ENCODE peak calls at places on chromosomes 16 and 17, in ten cellular contexts. E is CD4-positive, alpha-beta memory T cell; W is right atrium auricular region; O is aorta; I is left ventricle myocardium inferior; P is heart left ventricle; R is right lobe of liver; V is HepG2; B is upper lobe of right lung; S is A549. T is an unnamed sample.

GRCh38 chr16:20415541-20415940 is 6.2 kb downstream of the ACSM5 start:
- DNase-seq in E (no peak), W (no peak), O (no peak), I (no peak), P (no peak), R (no peak), V (no peak), B (no peak), S (no peak), T (no peak)

GRCh38 chr17:31580331-31581021 is 189.0 kb downstream of the RAB11FIP4 start:
- DNase-seq in E (no peak), W (peak; percentile 75), O (peak; percentile 87), I (no peak), P (no peak), R (no peak), V (no peak), B (peak; percentile 80), S (no peak), T (no peak)

GRCh38 chr16:10428433-10429168 is 42.7 kb downstream of the ATF7IP2 start:
- DNase-seq in E (no peak), W (no peak), O (no peak), I (no peak), P (no peak), R (no peak), V (no peak), B (no peak), S (no peak), T (no peak)

GRCh38 chr16:81598083-81598482 is 153.5 kb downstream of the CMIP start:
- DNase-seq in E (no peak), W (no peak), O (no peak), I (no peak), P (no peak), R (no peak), V (no peak), B (no peak), S (no peak), T (no peak)

GRCh38 chr17:36942631-36943125 is 5.4 kb downstream of the LHX1 start:
- DNase-seq in E (no peak), W (no peak), O (no peak), I (no peak), P (no peak), R (no peak), V (no peak), B (no peak), S (no peak), T (no peak)

GRCh38 chr17:13429201-13429600 is 172.5 kb downstream of the HS3ST3A1 start:
- DNase-seq in E (no peak), W (no peak), O (no peak), I (no peak), P (no peak), R (no peak), V (no peak), B (no peak), S (no peak), T (no peak)

GRCh38 chr17:54951286-54951685 is 17.2 kb downstream of the COX11 start:
- DNase-seq in E (no peak), W (no peak), O (no peak), I (no peak), P (no peak), R (no peak), V (no peak), B (no peak), S (no peak), T (no peak)

GRCh38 chr17:31593806-31594205 is 202.3 kb downstream of the RAB11FIP4 start:
- DNase-seq in E (no peak), W (no peak), O (peak; percentile 84), I (peak; percentile 29), P (peak; percentile 56), R (no peak), V (no peak), B (no peak), S (no peak), T (no peak)

GRCh38 chr16:64416232-64417010 is 705.4 kb downstream of the CDH11 start:
- DNase-seq in E (no peak), W (no peak), O (no peak), I (no peak), P (no peak), R (no peak), V (no peak), B (no peak), S (no peak), T (no peak)

GRCh38 chr17:8649157-8650118 is 18.9 kb upstream of the MYH10 start:
- DNase-seq in E (no peak), W (peak; percentile 89), O (peak; percentile 82), I (no peak), P (no peak), R (no peak), V (no peak), B (no peak), S (no peak), T (no peak)

GRCh38 chr16:58028541-58029070 is 3.1 kb downstream of the MMP15 start:
- DNase-seq in E (no peak), W (no peak), O (no peak), I (peak; percentile 15), P (no peak), R (no peak), V (no peak), B (peak; percentile 56), S (no peak), T (no peak)

GRCh38 chr17:60354223-60354622 is 37.7 kb downstream of the USP32 start:
- DNase-seq in E (no peak), W (no peak), O (no peak), I (no peak), P (no peak), R (no peak), V (peak; percentile 38), B (no peak), S (peak; percentile 27), T (no peak)

GRCh38 chr17:42603318-42603717 is 5.9 kb downstream of the RETREG3 start:
- DNase-seq in E (no peak), W (no peak), O (no peak), I (no peak), P (no peak), R (no peak), V (no peak), B (no peak), S (no peak), T (no peak)

GRCh38 chr17:7328009-7328408 is 1.1 kb downstream of the NEURL4 start:
- DNase-seq in E (no peak), W (no peak), O (no peak), I (no peak), P (no peak), R (no peak), V (no peak), B (no peak), S (no peak), T (no peak)
- H3K4me3 ChIP-seq in E (no peak overlapping the region), W (no peak overlapping the region), O (no peak overlapping the region), I (peak overlapping the region; percentile 94), P (peak overlapping the region; percentile 79), R (no peak overlapping the region), V (peak overlapping the region; percentile 97), B (no peak overlapping the region), S (peak overlapping the region; percentile 81), T (peak overlapping the region; percentile 84)

GRCh38 chr16:89973235-89973634 is 24.7 kb downstream of the DEF8 start:
- DNase-seq in E (no peak), W (no peak), O (no peak), I (no peak), P (no peak), R (no peak), V (no peak), B (no peak), S (no peak), T (no peak)
- H3K4me1 ChIP-seq in E (peaks cover 40% of the 10 kb centered on the region), W (peaks cover 29% of the 10 kb centered on the region), O (no peaks in the 10 kb centered on the region), I (peaks cover 43% of the 10 kb centered on the region), P (peaks cover 31% of the 10 kb centered on the region), R (no peaks in the 10 kb centered on the region), V (peaks cover 49% of the 10 kb centered on the region), B (peaks cover 22% of the 10 kb centered on the region), S (peaks cover 15% of the 10 kb centered on the region), T (no peaks in the 10 kb centered on the region)

DNA sequence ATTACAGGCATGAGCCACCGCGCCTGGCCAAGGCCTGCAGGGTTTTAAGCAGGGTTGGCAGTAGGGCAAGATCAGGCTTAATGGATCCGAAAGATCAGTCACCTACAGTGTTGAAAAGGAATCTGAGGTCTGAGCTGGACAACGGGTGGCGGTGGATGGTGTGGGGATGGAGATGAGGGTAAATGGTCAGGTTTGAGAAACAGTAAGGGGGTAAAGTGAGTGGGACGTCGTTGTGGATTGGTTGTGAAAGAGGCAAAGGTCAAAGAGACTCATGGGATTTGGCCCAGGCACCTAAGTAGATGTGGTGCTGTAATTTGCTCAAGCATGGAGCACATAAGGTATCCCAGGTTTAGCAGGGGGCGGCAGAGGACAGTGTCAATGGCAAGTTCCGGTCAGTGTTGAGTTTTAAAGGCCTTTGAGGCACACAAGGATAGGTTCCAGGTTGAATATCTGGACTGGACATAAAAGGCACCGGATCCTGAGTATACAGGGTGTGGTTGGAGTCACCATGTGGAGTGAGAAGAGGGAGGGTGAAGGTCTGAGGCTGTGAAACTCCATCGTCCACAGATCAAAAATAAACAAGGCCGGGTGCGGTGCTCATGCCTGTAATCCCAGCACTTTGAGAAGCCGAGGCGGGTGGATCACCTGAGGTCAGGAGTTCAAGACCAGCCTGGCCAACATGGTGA is 1.1 kb upstream of the SLC16A5 start:
- DNase-seq in E (no peak), W (no peak), O (no peak), I (no peak), P (no peak), R (peak; percentile 62), V (peak; percentile 87), B (no peak), S (peak; percentile 54), T (no peak)
- H3K4me3 ChIP-seq in E (no peak overlapping the region), W (no peak overlapping the region), O (no peak overlapping the region), I (no peak overlapping the region), P (no peak overlapping the region), R (no peak overlapping the region), V (peak overlapping the region; percentile 76), B (peak overlapping the region; percentile 69), S (peak overlapping the region; percentile 67), T (peak overlapping the region; percentile 55)

GRCh38 chr17:66345264-66345663 is 42.9 kb downstream of the PRKCA start:
- DNase-seq in E (no peak), W (no peak), O (no peak), I (no peak), P (no peak), R (no peak), V (no peak), B (no peak), S (no peak), T (no peak)

GRCh38 chr17:66341462-66341861 is 39.0 kb downstream of the PRKCA start:
- DNase-seq in E (no peak), W (no peak), O (no peak), I (no peak), P (no peak), R (no peak), V (peak; percentile 71), B (no peak), S (no peak), T (no peak)

GRCh38 chr17:66343531-66344078 is 41.2 kb downstream of the PRKCA start:
- DNase-seq in E (no peak), W (no peak), O (no peak), I (no peak), P (no peak), R (no peak), V (peak; percentile 84), B (no peak), S (peak; percentile 90), T (no peak)

GRCh38 chr17:66347661-66348604 is 45.5 kb downstream of the PRKCA start:
- DNase-seq in E (no peak), W (no peak), O (no peak), I (no peak), P (no peak), R (no peak), V (peak; percentile 57), B (no peak), S (peak; percentile 57), T (no peak)

DNA sequence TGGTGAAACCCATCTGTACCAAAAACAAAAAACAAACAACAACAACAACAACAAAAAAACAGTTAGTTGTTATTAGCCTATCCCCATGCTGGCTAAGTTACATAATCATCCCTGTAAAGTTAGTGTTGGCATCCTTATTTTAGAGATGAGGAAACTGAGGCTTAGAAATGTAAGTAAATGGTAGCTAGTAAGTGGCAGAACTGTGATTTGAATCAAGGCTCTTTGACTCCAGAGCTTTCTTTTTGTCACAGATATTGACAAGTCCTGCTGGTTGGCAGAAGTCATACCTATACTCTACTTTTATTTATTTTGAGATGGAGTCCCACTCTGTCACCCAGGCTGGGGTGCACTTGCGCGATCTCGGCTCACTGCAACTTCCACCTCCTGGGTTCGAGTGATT is 42.1 kb downstream of the PRKCA start:
- DNase-seq in E (no peak), W (no peak), O (no peak), I (no peak), P (no peak), R (no peak), V (no peak), B (no peak), S (no peak), T (no peak)
- H3K4me1 ChIP-seq in E (peaks cover 60% of the 10 kb centered on the region), W (peaks cover 27% of the 10 kb centered on the region), O (peaks cover 1% of the 10 kb centered on the region), I (peaks cover 46% of the 10 kb centered on the region), P (peaks cover 24% of the 10 kb centered on the region), R (no peaks in the 10 kb centered on the region), V (peaks cover 95% of the 10 kb centered on the region), B (peaks cover 7% of the 10 kb centered on the region), S (peaks cover 94% of the 10 kb centered on the region), T (no peaks in the 10 kb centered on the region)